ENCODE peak calls at places on chromosomes 11 and 22, in four cellular contexts. C, N, V and A are unnamed samples.
A peak's percentile ranks its signal among the peaks of the same experiment; 100 is the strongest.

GRCh38 chr11:124961972-124962609 is 8.1 kb downstream of the CCDC15 start:
- DNase-seq in N (peak; percentile 81), V (peak; percentile 37), C (peak; percentile 85), A (peak; percentile 40)

GRCh38 chr22:48277868-48278581 is 1515.6 kb downstream of the TBC1D22A start:
- DNase-seq in N (peak; percentile 65), V (no peak), C (no peak), A (no peak)

GRCh38 chr11:19072464-19072863 is 11.9 kb upstream of the MRGPRX2 start:
- DNase-seq in C (no peak), V (no peak), N (no peak), A (no peak)

GRCh38 chr22:39094717-39095389 is 2.2 kb upstream of the APOBEC3H start:
- DNase-seq in V (no peak), N (no peak), C (no peak), A (no peak)

GRCh38 chr11:94649254-94649653 is 82.1 kb downstream of the PIWIL4 start:
- DNase-seq in N (no peak), C (no peak), V (no peak), A (no peak)

GRCh38 chr22:38204784-38205183 is 3.0 kb downstream of the MAFF start:
- DNase-seq in V (no peak), N (no peak), C (no peak), A (no peak)

GRCh38 chr22:41848468-41848867 is 15.6 kb downstream of the SREBF2 start:
- DNase-seq in V (no peak), N (no peak), C (no peak), A (no peak)

GRCh38 chr11:66727282-66727882 is 1.6 kb downstream of the SPTBN2 start:
- DNase-seq in V (no peak), N (no peak), C (peak; percentile 11), A (no peak)

GRCh38 chr11:15123849-15124248 is 9.1 kb downstream of the INSC start:
- DNase-seq in N (no peak), C (peak; percentile 90), V (no peak), A (no peak)

GRCh38 chr11:65606876-65607613 is 7.0 kb downstream of the MAP3K11 start:
- DNase-seq in N (peak; percentile 96), C (peak; percentile 93), V (no peak), A (no peak)

GRCh38 chr11:65083134-65083833 is 556 bp downstream of the CDCA5 start:
- DNase-seq in N (no peak), C (no peak), V (no peak), A (no peak)

GRCh38 chr22:47448231-47449035 is 686.0 kb downstream of the TBC1D22A start:
- DNase-seq in C (no peak), V (no peak), N (no peak), A (no peak)

GRCh38 chr11:93285430-93285829 is 45.1 kb upstream of the DEUP1 start:
- DNase-seq in V (no peak), C (no peak), N (no peak), A (no peak)

GRCh38 chr11:9094420-9094819 is 3.0 kb upstream of the SCUBE2 start:
- DNase-seq in C (no peak), V (no peak), N (no peak), A (no peak)

GRCh38 chr11:111514216-111515031 is at the start of gene HOATZ:
- DNase-seq in C (no peak), N (peak; percentile 51), V (no peak), A (no peak)

GRCh38 chr11:10506013-10506370 is 35.0 kb downstream of the RNF141 start:
- DNase-seq in C (no peak), V (no peak), N (no peak), A (no peak)

GRCh38 chr11:27266125-27266524 is 96.9 kb downstream of the CCDC34 start:
- DNase-seq in C (no peak), V (no peak), N (no peak), A (no peak)

GRCh38 chr11:30573951-30574350 is 12.2 kb downstream of the MPPED2 start:
- DNase-seq in N (no peak), V (no peak), C (peak; percentile 64), A (no peak)

GRCh38 chr11:35855685-35856084 is 88.2 kb upstream of the LDLRAD3 start:
- DNase-seq in V (no peak), N (no peak), C (no peak), A (no peak)

GRCh38 chr11:65487467-65488272 is 11.2 kb upstream of the MALAT1 start:
- DNase-seq in N (peak; percentile 100), V (peak; percentile 99), C (peak; percentile 100), A (peak; percentile 98)

GRCh38 chr11:44979536-44980399 is 29.1 kb upstream of the TP53I11 start:
- DNase-seq in V (no peak), N (no peak), C (no peak), A (no peak)

GRCh38 chr11:19697721-19698121 is 14.9 kb upstream of the NAV2 start:
- DNase-seq in V (no peak), C (no peak), N (no peak), A (no peak)

GRCh38 chr11:69333906-69334305 is 40.0 kb downstream of the MYEOV start:
- DNase-seq in N (no peak), C (peak; percentile 34), V (no peak), A (no peak)

GRCh38 chr11:2426826-2427521 is 17.3 kb downstream of the TRPM5 start:
- DNase-seq in C (no peak), N (no peak), V (no peak), A (no peak)

GRCh38 chr11:109308551-109308950 is 113.4 kb upstream of the C11orf87 start:
- DNase-seq in N (no peak), V (peak; percentile 43), C (no peak), A (peak; percentile 19)

GRCh38 chr11:122181372-122181771 is 65.4 kb upstream of the BLID start:
- DNase-seq in V (no peak), C (no peak), N (no peak), A (no peak)

GRCh38 chr11:1419811-1420210 is 30.1 kb downstream of the BRSK2 start:
- DNase-seq in V (no peak), C (no peak), N (no peak), A (no peak)

GRCh38 chr11:111942826-111943225 is 5.7 kb downstream of the DIXDC1 start:
- DNase-seq in C (peak; percentile 19), V (no peak), N (no peak), A (no peak)

GRCh38 chr11:13210424-13210823 is 67.2 kb upstream of the BMAL1 start:
- DNase-seq in C (peak; percentile 84), V (peak; percentile 23), N (peak; percentile 40), A (peak; percentile 21)

GRCh38 chr22:30252411-30253204 is 6.0 kb upstream of the LIF start:
- DNase-seq in V (no peak), C (no peak), N (no peak), A (no peak)

GRCh38 chr22:23251445-23252093 is 71.3 kb downstream of the BCR start:
- DNase-seq in N (no peak), V (no peak), C (peak; percentile 45), A (peak; percentile 10)

GRCh38 chr11:128588086-128588485 is 728 bp upstream of the ETS1 start:
- DNase-seq in V (no peak), N (no peak), C (peak; percentile 73), A (no peak)

GRCh38 chr11:127639916-127640315 is 639.3 kb upstream of the KIRREL3 start:
- DNase-seq in V (no peak), N (no peak), C (peak; percentile 12), A (no peak)

GRCh38 chr11:109512249-109512648 is 90.3 kb downstream of the C11orf87 start:
- DNase-seq in N (no peak), V (no peak), C (no peak), A (no peak)

GRCh38 chr22:38796262-38796957 is 2.5 kb upstream of the DNAL4 start:
- DNase-seq in N (no peak), V (no peak), C (no peak), A (no peak)

GRCh38 chr11:27089746-27090145 is 49.1 kb downstream of the BBOX1 start:
- DNase-seq in C (no peak), V (no peak), N (no peak), A (no peak)